ENCODE peak calls at places on chromosome 19, in nine cellular contexts. W is stimulated activated CD4-positive, alpha-beta T cell treated with anti-CD3 and anti-CD28 coated beads, Interleukin-4, amount 100 ng/mL, for 48 hours; X is WERI-Rb-1; O is tibial nerve; R is Karpas-422; Z is body of pancreas; G is endothelial cell; T is NCI-H2171 treated with DMSO at 0.1 percent for 48 hours; V is activated CD8-positive, alpha-beta memory T cell treated with anti-CD3 and anti-CD28 coated beads for 1 hour. F is an unnamed sample.

GRCh38 chr19:10552596-10553053 is 8.9 kb downstream of the ATG4D start:
- DNase-seq in Z (no peak), T (peak), V (no peak), G (no peak), W (no peak), R (peak), O (no peak), X (peak), F (peak)

GRCh38 chr19:46340051-46340659 is 6.7 kb upstream of the PPP5C start:
- DNase-seq in R (no peak), O (no peak), W (no peak), G (no peak), V (no peak), Z (no peak), X (no peak), T (no peak), F (no peak)

GRCh38 chr19:16076958-16077611 is 790 bp downstream of the TPM4 start:
- DNase-seq in Z (peak), X (peak), O (peak), W (no peak), V (no peak), T (peak), R (peak), G (peak), F (peak)

GRCh38 chr19:3479819-3480215 is 508 bp downstream of the SMIM24 start:
- DNase-seq in G (no peak), W (no peak), R (peak), X (peak), T (no peak), O (no peak), V (no peak), Z (no peak), F (peak)

GRCh38 chr19:45781282-45782161 is 768 bp downstream of the DMPK start:
- DNase-seq in O (no peak), T (peak), W (no peak), R (no peak), Z (peak), X (peak), G (no peak), V (no peak), F (no peak)

GRCh38 chr19:53541971-53542370 is 4.0 kb downstream of the ZNF331 start:
- DNase-seq in W (no peak), V (no peak), X (no peak), R (no peak), G (no peak), O (no peak), T (no peak), Z (no peak), F (no peak)

GRCh38 chr19:54918499-54918898 is 12.6 kb downstream of the NCR1 start:
- DNase-seq in O (no peak), T (no peak), X (no peak), W (no peak), G (no peak), R (no peak), V (no peak), Z (no peak), F (no peak)

GRCh38 chr19:35657904-35658700 is 8.2 kb upstream of the UPK1A start:
- DNase-seq in G (no peak), X (no peak), T (no peak), Z (no peak), V (no peak), W (no peak), O (no peak), R (peak), F (no peak)

GRCh38 chr19:42130254-42130573 is 2.0 kb downstream of the POU2F2 start:
- DNase-seq in T (no peak), V (no peak), X (no peak), G (no peak), O (no peak), R (no peak), W (no peak), Z (no peak), F (no peak)

GRCh38 chr19:29329460-29330134 is 116.6 kb upstream of the UQCRFS1 start:
- DNase-seq in W (no peak), V (no peak), R (peak), Z (no peak), X (no peak), T (no peak), O (no peak), G (peak), F (no peak)

GRCh38 chr19:17405250-17406038 is at the start of gene BST2:
- DNase-seq in O (peak), Z (peak), X (no peak), V (no peak), R (peak), G (no peak), T (no peak), W (no peak), F (peak)

GRCh38 chr19:29372461-29372860 is 153.3 kb upstream of the VSTM2B start:
- DNase-seq in R (no peak), T (no peak), O (no peak), W (no peak), X (no peak), G (no peak), Z (no peak), V (no peak), F (no peak)

GRCh38 chr19:27805848-27806247 is 1407.1 kb downstream of the UQCRFS1 start:
- DNase-seq in V (no peak), G (no peak), O (no peak), W (no peak), T (no peak), Z (no peak), X (no peak), R (no peak), F (no peak)

GRCh38 chr19:41366089-41366488 is 2.1 kb upstream of the B9D2 start:
- DNase-seq in W (no peak), T (no peak), X (no peak), V (no peak), O (no peak), R (peak), Z (no peak), G (no peak), F (no peak)

GRCh38 chr19:49793561-49793840 is 19.6 kb downstream of the FUZ start:
- DNase-seq in O (no peak), T (no peak), R (no peak), G (no peak), Z (no peak), X (no peak), V (no peak), W (no peak), F (no peak)

GRCh38 chr19:4369109-4369887 is 25.9 kb downstream of the MPND start:
- DNase-seq in W (peak), G (no peak), Z (peak), X (no peak), T (no peak), R (peak), O (peak), V (no peak), F (no peak)

GRCh38 chr19:32822916-32823746 is 46.4 kb downstream of the SLC7A9 start:
- DNase-seq in W (no peak), Z (no peak), O (no peak), R (peak), X (no peak), V (no peak), T (no peak), G (no peak), F (no peak)

GRCh38 chr19:11014403-11014911 is 53.6 kb downstream of the SMARCA4 start:
- DNase-seq in V (no peak), O (no peak), X (no peak), R (no peak), W (no peak), Z (no peak), G (no peak), T (no peak), F (no peak)

GRCh38 chr19:55495646-55496349 is 7.6 kb downstream of the SSC5D start:
- DNase-seq in T (no peak), G (no peak), X (no peak), O (no peak), V (no peak), Z (no peak), R (no peak), W (no peak), F (peak)

GRCh38 chr19:30784850-30785459 is 412.8 kb downstream of the ZNF536 start:
- DNase-seq in O (peak), T (peak), G (peak), R (peak), Z (peak), V (no peak), W (peak), X (peak), F (no peak)

GRCh38 chr19:11018179-11018578 is 57.3 kb downstream of the SMARCA4 start:
- DNase-seq in R (no peak), W (no peak), V (no peak), Z (no peak), X (no peak), T (no peak), G (no peak), O (no peak), F (no peak)

GRCh38 chr19:18000981-18001836 is 6.8 kb upstream of the ARRDC2 start:
- DNase-seq in O (peak), X (peak), T (peak), W (peak), V (peak), R (peak), G (peak), Z (peak), F (peak)

GRCh38 chr19:47445527-47445926 is 26.2 kb downstream of the SLC8A2 start:
- DNase-seq in T (peak), V (no peak), X (no peak), Z (no peak), W (no peak), R (no peak), O (no peak), G (no peak), F (no peak)

GRCh38 chr19:33724021-33724722 is 72.5 kb upstream of the KCTD15 start:
- DNase-seq in W (no peak), R (no peak), T (no peak), V (no peak), X (no peak), Z (no peak), G (no peak), O (no peak), F (no peak)

GRCh38 chr19:763869-764268 is 13.0 kb downstream of the MISP start:
- DNase-seq in T (no peak), R (no peak), O (no peak), G (no peak), Z (no peak), X (no peak), V (no peak), W (no peak), F (no peak)

GRCh38 chr19:17719730-17720486 is 628 bp downstream of the MAP1S start:
- DNase-seq in Z (peak), X (no peak), R (peak), G (no peak), O (no peak), W (no peak), V (no peak), T (peak), F (no peak)

GRCh38 chr19:6063576-6063961 is 46.7 kb downstream of the RFX2 start:
- DNase-seq in T (no peak), X (no peak), Z (no peak), W (no peak), R (no peak), V (no peak), G (no peak), O (no peak), F (no peak)

F was measured in HAP-1.